ENCODE peak calls at places on chromosomes 2 and 18, in four cellular contexts. U is body of pancreas, W is lower lobe of right lung, O is K562. T is an unnamed sample.

GRCh38 chr2:158042666-158043065 is 59.0 kb upstream of the UPP2 start:
- DNase-seq in U (no peak), W (no peak), O (no peak), T (no peak)

GRCh38 chr2:98479959-98480524 is 35.4 kb downstream of the INPP4A start:
- DNase-seq in O (no peak), U (peak), W (peak), T (no peak)

GRCh38 chr18:57143265-57143664 is 3.6 kb upstream of the BOD1L2 start:
- DNase-seq in W (no peak), O (no peak), U (no peak), T (no peak)

GRCh38 chr18:49650426-49650891 is 88.6 kb downstream of the LIPG start:
- DNase-seq in W (no peak), U (no peak), O (no peak), T (no peak)

GRCh38 chr2:234448506-234449169 is 48.2 kb downstream of the ARL4C start:
- DNase-seq in W (no peak), U (no peak), O (no peak), T (no peak)

GRCh38 chr18:75247041-75247551 is 36.5 kb downstream of the TSHZ1 start:
- DNase-seq in O (no peak), W (no peak), U (no peak), T (no peak)

GRCh38 chr18:416928-417327 is 83.6 kb downstream of the COLEC12 start:
- DNase-seq in O (no peak), W (no peak), U (no peak), T (no peak)

GRCh38 chr18:73881396-73881795 is 266.2 kb downstream of the FBXO15 start:
- DNase-seq in W (no peak), U (no peak), O (no peak), T (no peak)

GRCh38 chr2:120667981-120668380 is 67.7 kb upstream of the GLI2 start:
- DNase-seq in U (no peak), O (no peak), W (no peak), T (no peak)

GRCh38 chr2:73069041-73069854 is 2.3 kb downstream of the SFXN5 start:
- DNase-seq in U (no peak), O (no peak), W (no peak), T (no peak)

GRCh38 chr18:34592961-34593382 is 117.1 kb upstream of the DTNA start:
- DNase-seq in O (no peak), U (peak), W (peak), T (no peak)

GRCh38 chr2:67169417-67170140 is 227.6 kb upstream of the ETAA1 start:
- DNase-seq in U (no peak), W (no peak), O (no peak), T (no peak)

GRCh38 chr2:30664761-30665358 is 142.4 kb downstream of the CAPN13 start:
- DNase-seq in U (no peak), O (peak), W (no peak), T (no peak)

GRCh38 chr2:210399440-210400041 is 77.0 kb downstream of the LANCL1 start:
- DNase-seq in W (no peak), O (no peak), U (no peak), T (no peak)

GRCh38 chr2:235639885-235640284 is 146.0 kb downstream of the AGAP1 start:
- DNase-seq in O (no peak), W (no peak), U (no peak), T (no peak)

GRCh38 chr2:30481323-30481800 is 34.3 kb downstream of the LCLAT1 start:
- DNase-seq in W (peak), U (peak), O (no peak), T (no peak)

GRCh38 chr2:11749646-11750349 is 3.4 kb downstream of the LPIN1 start:
- DNase-seq in O (no peak), W (no peak), U (no peak), T (no peak)

GRCh38 chr2:1605102-1605501 is 139.2 kb downstream of the PXDN start:
- DNase-seq in W (no peak), U (peak), O (no peak), T (no peak)

GRCh38 chr2:127733816-127734537 is 32.7 kb downstream of the SFT2D3 start:
- DNase-seq in U (no peak), O (no peak), W (no peak), T (no peak)

GRCh38 chr2:131121464-131121863 is 16.3 kb downstream of the PLEKHB2 start:
- DNase-seq in U (no peak), W (no peak), O (no peak), T (no peak)

GRCh38 chr18:26617151-26617554 is 68.8 kb upstream of the KCTD1 start:
- DNase-seq in U (no peak), W (no peak), O (no peak), T (no peak)

GRCh38 chr2:98697651-98698337 is 33.1 kb downstream of the MGAT4A start:
- DNase-seq in W (no peak), U (no peak), O (no peak), T (no peak)

GRCh38 chr2:125330133-125330532 is 1305.0 kb downstream of the CNTNAP5 start:
- DNase-seq in O (no peak), U (no peak), W (no peak), T (no peak)

GRCh38 chr18:13797157-13797611 is 26.8 kb upstream of the MC5R start:
- DNase-seq in U (no peak), W (no peak), O (no peak), T (no peak)

GRCh38 chr2:12719400-12720104 is 2.8 kb downstream of the TRIB2 start:
- DNase-seq in W (no peak), U (no peak), O (no peak), T (no peak)

GRCh38 chr2:240931319-240931949 is 25.3 kb downstream of the CROCC2 start:
- DNase-seq in U (no peak), O (no peak), W (no peak), T (peak)

GRCh38 chr2:235621736-235622135 is 127.9 kb downstream of the AGAP1 start:
- DNase-seq in W (no peak), O (no peak), U (no peak), T (no peak)

GRCh38 chr2:138421971-138422335 is 79.6 kb upstream of the SPOPL start:
- DNase-seq in U (peak), W (no peak), O (no peak), T (no peak)

GRCh38 chr2:105652014-105652796 is 92.5 kb upstream of the NCK2 start:
- DNase-seq in W (no peak), U (no peak), O (no peak), T (no peak)

GRCh38 chr2:162938387-162938786 is 99.8 kb upstream of the KCNH7 start:
- DNase-seq in U (no peak), O (no peak), W (no peak), T (no peak)

GRCh38 chr18:79690586-79691482 is 11.2 kb downstream of the CTDP1 start:
- DNase-seq in W (no peak), U (no peak), O (no peak), T (no peak)

GRCh38 chr18:49632588-49632987 is 70.7 kb downstream of the LIPG start:
- DNase-seq in O (no peak), W (no peak), U (no peak), T (no peak)

GRCh38 chr18:5430131-5430530 is 113.7 kb downstream of the EPB41L3 start:
- DNase-seq in O (no peak), W (no peak), U (no peak), T (no peak)

GRCh38 chr2:207233731-207234130 is 68.0 kb upstream of the KLF7 start:
- DNase-seq in U (no peak), O (no peak), W (no peak), T (no peak)

GRCh38 chr2:239593965-239594771 is 193.3 kb upstream of the HDAC4 start:
- DNase-seq in U (no peak), O (no peak), W (peak), T (no peak)

DNA sequence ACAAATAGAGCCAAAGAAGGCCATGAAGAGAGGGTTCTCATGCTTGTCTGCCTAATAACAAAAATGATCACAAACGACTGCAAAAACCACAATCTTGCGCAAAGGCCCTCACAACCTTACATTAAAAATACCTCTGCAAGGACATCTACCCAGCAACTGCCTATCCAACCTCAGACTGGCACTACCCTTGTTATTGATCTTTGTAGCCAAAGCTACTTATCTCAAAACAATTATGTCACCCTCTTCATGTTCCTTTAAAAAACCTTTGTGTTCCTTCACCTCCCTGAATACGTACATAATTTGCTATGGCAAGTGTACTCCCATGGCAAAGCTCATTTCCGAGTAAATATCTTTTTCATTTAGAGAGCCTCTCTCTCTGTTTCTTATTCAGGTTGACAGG is 44.1 kb downstream of the TMEM163 start:
- DNase-seq in W (no peak), O (no peak), U (peak), T (no peak)
- H3K27ac ChIP-seq in W (peak), O (no peak), U (peak), T (no peak)

DNA sequence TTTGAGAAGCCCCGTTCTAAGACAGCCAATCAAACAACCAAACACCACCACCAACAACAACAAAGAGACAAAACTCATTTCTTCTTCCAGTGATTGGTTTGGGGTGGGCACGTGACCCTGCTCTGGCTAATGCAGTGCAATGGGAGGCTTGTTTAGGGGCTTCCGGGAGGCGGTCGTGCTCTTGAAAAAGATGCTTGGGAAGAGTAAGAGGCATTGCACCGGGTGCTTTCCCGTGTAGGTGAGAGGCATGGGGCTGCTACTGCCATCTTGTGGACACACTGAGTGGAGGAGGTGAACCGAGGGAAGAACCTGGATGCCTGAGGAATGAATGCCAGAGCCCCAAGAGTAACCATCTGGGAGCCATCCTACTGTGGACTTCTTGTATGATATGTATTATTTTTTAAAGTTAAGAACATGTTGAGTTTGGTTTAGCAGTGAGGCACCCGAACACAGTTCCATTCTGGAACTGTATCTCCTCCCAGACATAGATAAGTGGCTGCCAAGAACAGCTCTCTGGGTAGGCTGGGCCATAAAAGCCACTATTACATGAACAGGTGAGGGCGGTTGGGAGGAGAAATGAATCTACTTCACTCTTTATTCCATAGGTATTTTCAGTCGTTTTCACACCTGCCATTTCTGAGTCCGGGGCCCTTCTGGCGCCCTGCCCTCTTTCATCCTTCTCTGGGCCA is 19.1 kb upstream of the ARHGAP25 start:
- DNase-seq in U (peak), O (peak), W (peak), T (peak)
- H3K4me3 ChIP-seq in U (no peak), O (no peak), W (no peak), T (no peak)

GRCh38 chr2:151972176-151973012 is 126.5 kb downstream of the CACNB4 start:
- DNase-seq in W (no peak), U (no peak), O (no peak), T (no peak)
- H3K27ac ChIP-seq in W (no peak), U (no peak), O (no peak), T (no peak)

GRCh38 chr2:102446936-102447335 is 24.0 kb downstream of the IL18RAP start:
- DNase-seq in W (no peak), U (no peak), O (no peak), T (no peak)
- H3K4me3 ChIP-seq in W (no peak), U (no peak), O (no peak), T (no peak)

DNA sequence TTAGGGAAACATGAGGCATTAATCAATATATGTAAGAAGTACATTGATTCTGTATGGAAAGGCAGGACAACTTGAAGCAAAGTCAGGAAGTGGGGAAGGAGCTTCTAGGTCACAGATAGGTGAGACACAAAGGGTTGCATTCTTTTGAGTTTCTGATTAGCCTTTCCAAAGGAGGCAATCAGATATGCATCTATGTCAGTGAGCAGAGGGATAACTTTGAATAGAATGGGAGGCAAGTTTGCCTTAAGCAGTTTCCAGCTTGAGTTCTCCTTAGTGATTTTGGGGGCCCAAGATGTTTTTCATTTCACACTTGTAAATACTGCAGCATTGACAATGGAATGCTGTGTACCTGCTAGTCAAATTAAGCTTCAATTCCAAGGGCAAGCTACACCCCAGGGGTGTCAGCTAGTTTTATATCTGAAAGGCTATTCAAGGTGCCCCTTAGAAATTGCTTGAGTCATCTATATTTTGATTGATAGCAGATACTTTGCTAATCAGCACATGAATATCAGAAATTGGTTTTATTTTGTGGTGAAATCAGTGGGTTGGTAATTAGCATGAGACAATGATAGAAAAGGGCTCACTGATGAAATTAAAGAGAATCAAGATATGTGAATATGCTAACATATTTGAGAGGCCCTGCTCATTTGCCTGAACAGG is 131.6 kb downstream of the TMEM17 start:
- DNase-seq in W (no peak), U (no peak), O (no peak), T (no peak)
- H3K27ac ChIP-seq in W (no peak), U (no peak), O (no peak), T (no peak)

DNA sequence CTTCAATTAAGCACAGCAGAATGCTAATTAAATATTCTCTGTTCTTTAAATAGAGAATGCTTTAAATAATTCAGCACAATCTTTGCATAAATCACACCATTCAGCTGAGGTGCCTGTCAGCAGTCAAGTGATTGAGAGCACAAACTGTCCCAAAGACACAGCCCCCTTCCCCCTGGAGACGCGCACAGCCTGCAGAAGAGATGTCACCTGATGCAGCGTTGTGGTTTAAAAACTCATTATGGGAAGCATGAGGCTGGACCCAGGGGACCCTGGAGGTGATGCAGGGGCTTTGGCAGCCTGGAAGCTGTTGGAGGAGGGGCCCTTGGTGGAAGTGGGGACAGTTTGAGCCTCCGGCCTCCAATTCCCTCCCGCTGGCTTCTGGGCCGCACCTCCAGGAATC is 98.2 kb downstream of the RTP5 start:
- DNase-seq in U (no peak), O (no peak), W (no peak), T (no peak)
- H3K4me3 ChIP-seq in U (no peak), O (no peak), W (no peak), T (no peak)

DNA sequence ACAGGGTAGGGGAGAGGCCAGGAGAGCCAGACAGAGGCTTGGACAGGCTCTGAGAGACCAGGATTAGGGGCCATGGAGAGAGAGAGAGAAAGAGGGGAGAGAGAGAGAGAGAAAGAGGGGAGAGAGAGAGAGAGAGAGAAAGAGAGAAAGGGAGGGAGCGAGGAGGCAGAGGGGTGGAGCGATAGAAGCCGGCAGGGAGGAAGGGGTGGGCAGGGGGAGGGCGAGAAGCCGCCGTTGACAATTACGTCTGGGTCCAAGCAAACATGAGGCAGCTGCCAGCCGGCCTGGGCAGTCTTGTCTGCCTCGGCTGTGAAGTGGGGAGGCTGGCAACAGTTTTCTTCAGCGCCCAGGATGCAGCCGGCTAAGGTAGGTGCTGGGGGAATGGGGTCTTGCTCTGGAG is at the start of gene KCNIP3:
- DNase-seq in U (peak), O (no peak), W (no peak), T (no peak)
- H3K27ac ChIP-seq in U (peak), O (no peak), W (no peak), T (no peak)

GRCh38 chr2:19359021-19359357 is 566 bp upstream of the OSR1 start:
- DNase-seq in O (no peak), W (no peak), U (no peak), T (no peak)

GRCh38 chr2:19355931-19356544 is 2.4 kb downstream of the OSR1 start:
- DNase-seq in O (peak), U (no peak), W (no peak), T (no peak)

GRCh38 chr2:19356545-19357382 is 1.7 kb downstream of the OSR1 start:
- DNase-seq in W (no peak), U (no peak), O (no peak), T (no peak)

GRCh38 chr2:19358242-19359020 is at the start of gene OSR1:
- DNase-seq in O (no peak), U (peak), W (no peak), T (no peak)

GRCh38 chr2:19357383-19358241 is 811 bp downstream of the OSR1 start:
- DNase-seq in U (no peak), W (no peak), O (no peak), T (no peak)
- H3K4me3 ChIP-seq in U (no peak), W (peak), O (no peak), T (peak)

GRCh38 chr2:217859926-217860325 is 142.9 kb downstream of the TNS1 start:
- DNase-seq in O (no peak), U (no peak), W (no peak), T (no peak)
- H3K27ac ChIP-seq in O (no peak), U (no peak), W (no peak), T (peak)

GRCh38 chr2:46703588-46703987 is 212.0 kb downstream of the MCFD2 start:
- DNase-seq in O (no peak), U (no peak), W (no peak), T (no peak)

GRCh38 chr2:46701152-46701551 is 214.5 kb downstream of the MCFD2 start:
- DNase-seq in U (no peak), O (no peak), W (no peak), T (no peak)

GRCh38 chr2:46702537-46702936 is 213.1 kb downstream of the MCFD2 start:
- DNase-seq in O (no peak), U (no peak), W (no peak), T (no peak)

GRCh38 chr2:46697830-46698323 is 217.7 kb downstream of the MCFD2 start:
- DNase-seq in W (no peak), U (no peak), O (no peak), T (no peak)

DNA sequence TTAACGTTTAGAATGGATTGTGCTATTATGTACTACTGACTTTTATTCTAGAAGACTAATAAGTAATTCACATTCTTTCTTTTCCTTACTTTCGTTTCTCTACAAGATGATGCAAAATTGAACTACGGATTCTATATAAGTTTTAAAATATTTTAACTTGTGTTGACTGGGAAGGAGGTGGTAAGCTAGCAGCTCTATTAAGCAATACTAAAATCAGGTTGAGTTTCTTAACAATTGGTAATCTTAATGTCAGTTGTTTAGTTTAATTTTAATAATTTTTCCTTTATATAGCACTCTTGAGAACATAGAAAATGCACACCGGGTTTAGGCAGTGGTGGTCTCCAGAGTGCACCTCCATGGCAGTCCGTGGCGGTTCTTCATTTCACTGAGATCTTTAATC is 215.2 kb downstream of the MCFD2 start:
- DNase-seq in W (no peak), O (no peak), U (no peak), T (no peak)
- H3K4me3 ChIP-seq in W (peak), O (peak), U (no peak), T (peak)

T was measured in tibial nerve.